ENCODE peak calls at places on chromosomes 1 and 21, in five cellular contexts. B, R, T, L and H are unnamed samples.

GRCh38 chr1:32337855-32338636 is 2.0 kb upstream of the MARCKSL1 start:
- DNase-seq in B (no peak), R (no peak), T (no peak), L (no peak), H (no peak)

GRCh38 chr1:53580009-53580400 is 120.8 kb downstream of the DMRTB1 start:
- DNase-seq in B (no peak), R (no peak), T (no peak), L (peak; percentile 23), H (no peak)

GRCh38 chr1:173148971-173149370 is 58.2 kb downstream of the TNFSF4 start:
- DNase-seq in B (no peak), R (no peak), T (no peak), L (no peak), H (no peak)

GRCh38 chr1:211892577-211892976 is 62.0 kb upstream of the LPGAT1 start:
- DNase-seq in B (no peak), R (no peak), T (no peak), L (no peak), H (no peak)

GRCh38 chr21:17438642-17439041 is 74.2 kb upstream of the CXADR start:
- DNase-seq in B (no peak), R (no peak), T (no peak), L (peak; percentile 85), H (peak; percentile 70)

GRCh38 chr21:44487831-44488230 is 32.5 kb downstream of the LRRC3 start:
- DNase-seq in B (no peak), R (no peak), T (no peak), L (peak; percentile 85), H (peak; percentile 72)

GRCh38 chr1:40838045-40838979 is 23.9 kb downstream of the CITED4 start:
- DNase-seq in B (no peak), R (no peak), T (no peak), L (peak; percentile 78), H (no peak)

GRCh38 chr21:44462090-44462833 is 7.0 kb downstream of the LRRC3 start:
- DNase-seq in B (no peak), R (no peak), T (no peak), L (peak; percentile 50), H (no peak)

GRCh38 chr1:23720256-23720995 is 22.8 kb upstream of the ELOA start:
- DNase-seq in B (peak; percentile 73), R (no peak), T (no peak), L (no peak), H (no peak)

GRCh38 chr1:119482517-119483425 is 24.2 kb upstream of the HSD3B1 start:
- DNase-seq in B (no peak), R (no peak), T (no peak), L (peak; percentile 65), H (peak; percentile 42)

GRCh38 chr1:42171679-42172266 is 7.2 kb upstream of the GUCA2A start:
- DNase-seq in B (no peak), R (no peak), T (no peak), L (peak; percentile 44), H (peak; percentile 84)

GRCh38 chr1:150477733-150478132 is 9.5 kb upstream of the TARS2 start:
- DNase-seq in B (no peak), R (peak; percentile 50), T (peak; percentile 14), L (no peak), H (no peak)

GRCh38 chr1:42767510-42767924 is 468 bp downstream of the C1orf50 start:
- DNase-seq in B (no peak), R (no peak), T (no peak), L (no peak), H (no peak)

GRCh38 chr1:184283999-184284398 is 102.8 kb upstream of the C1orf21 start:
- DNase-seq in B (no peak), R (no peak), T (no peak), L (no peak), H (no peak)

GRCh38 chr1:198913667-198914066 is 274.8 kb downstream of the PTPRC start:
- DNase-seq in B (no peak), R (no peak), T (no peak), L (no peak), H (no peak)

GRCh38 chr1:154155282-154155681 is 409 bp upstream of the NUP210L start:
- DNase-seq in B (no peak), R (no peak), T (no peak), L (no peak), H (no peak)

GRCh38 chr1:204357551-204357950 is 2.2 kb downstream of the PLEKHA6 start:
- DNase-seq in B (no peak), R (no peak), T (no peak), L (peak; percentile 57), H (peak; percentile 51)

GRCh38 chr1:233327938-233328660 is 575 bp downstream of the MAP3K21 start:
- DNase-seq in B (peak; percentile 43), R (no peak), T (no peak), L (peak; percentile 82), H (peak; percentile 60)

GRCh38 chr1:159938221-159938852 is 7.1 kb downstream of the IGSF9 start:
- DNase-seq in B (peak; percentile 42), R (no peak), T (no peak), L (no peak), H (no peak)

GRCh38 chr1:223183268-223183862 is 40.3 kb upstream of the TLR5 start:
- DNase-seq in B (no peak), R (no peak), T (no peak), L (no peak), H (no peak)

GRCh38 chr1:181608951-181609350 is 125.6 kb downstream of the CACNA1E start:
- DNase-seq in B (no peak), R (no peak), T (no peak), L (no peak), H (no peak)

GRCh38 chr1:6033986-6034749 is 11.5 kb upstream of the KCNAB2 start:
- DNase-seq in B (no peak), R (no peak), T (no peak), L (peak; percentile 94), H (peak; percentile 66)

GRCh38 chr1:9903801-9904527 is 6.1 kb downstream of the CTNNBIP1 start:
- DNase-seq in B (no peak), R (no peak), T (no peak), L (no peak), H (no peak)

GRCh38 chr1:118821801-118822200 is 166.3 kb downstream of the TBX15 start:
- DNase-seq in B (no peak), R (no peak), T (no peak), L (no peak), H (no peak)

GRCh38 chr1:46333300-46334029 is 7.1 kb upstream of the NSUN4 start:
- DNase-seq in B (peak; percentile 50), R (peak; percentile 76), T (no peak), L (peak; percentile 78), H (peak; percentile 92)

GRCh38 chr1:23013657-23014056 is 2.0 kb downstream of the TEX46 start:
- DNase-seq in B (peak; percentile 45), R (peak; percentile 58), T (no peak), L (peak; percentile 73), H (peak; percentile 86)

GRCh38 chr1:31675161-31675560 is 28.7 kb downstream of the COL16A1 start:
- DNase-seq in B (no peak), R (no peak), T (no peak), L (no peak), H (no peak)

GRCh38 chr1:91402023-91402422 is 2.6 kb downstream of the HFM1 start:
- DNase-seq in B (peak; percentile 25), R (no peak), T (no peak), L (no peak), H (no peak)

GRCh38 chr1:7586031-7586941 is 184.8 kb upstream of the VAMP3 start:
- DNase-seq in B (no peak), R (no peak), T (no peak), L (no peak), H (peak; percentile 60)

GRCh38 chr1:24216254-24216653 is 29.2 kb upstream of the IFNLR1 start:
- DNase-seq in B (no peak), R (peak; percentile 55), T (no peak), L (peak; percentile 66), H (no peak)

GRCh38 chr1:18760156-18760555 is 99.3 kb downstream of the TAS1R2 start:
- DNase-seq in B (no peak), R (no peak), T (no peak), L (no peak), H (no peak)

GRCh38 chr21:17802568-17802967 is 16.6 kb downstream of the C21orf91 start:
- DNase-seq in B (no peak), R (no peak), T (no peak), L (no peak), H (no peak)